ENCODE peak calls at places on chromosome 18, in six cellular contexts. D, C, W, N, Q and P are unnamed samples.

GRCh38 chr18:28248653-28249052 is 71.7 kb upstream of the CDH2 start:
- DNase-seq in W (no peak), N (no peak), Q (no peak), D (no peak), C (no peak), P (no peak)

GRCh38 chr18:36366994-36367839 is 69.7 kb downstream of the FHOD3 start:
- DNase-seq in C (no peak), Q (no peak), N (no peak), D (no peak), W (no peak), P (no peak)

GRCh38 chr18:8499810-8500663 is 109.2 kb upstream of the RAB12 start:
- DNase-seq in Q (no peak), D (no peak), W (no peak), N (no peak), C (no peak), P (no peak)

GRCh38 chr18:58452392-58453166 is 176.3 kb downstream of the ALPK2 start:
- DNase-seq in D (no peak), N (no peak), C (no peak), W (no peak), Q (no peak), P (no peak)

GRCh38 chr18:62880673-62881364 is 165.5 kb downstream of the PHLPP1 start:
- DNase-seq in C (no peak), Q (no peak), D (no peak), N (no peak), W (no peak), P (no peak)

GRCh38 chr18:35389095-35389618 is 12.0 kb upstream of the ZNF396 start:
- DNase-seq in W (no peak), Q (no peak), D (no peak), N (no peak), C (no peak), P (no peak)

GRCh38 chr18:9136315-9137141 is at the start of gene ANKRD12:
- DNase-seq in Q (peak), D (peak), N (peak), C (peak), W (peak), P (peak)

GRCh38 chr18:21080576-21080975 is 31.0 kb downstream of the ROCK1 start:
- DNase-seq in C (no peak), D (no peak), W (no peak), Q (no peak), N (no peak), P (no peak)

GRCh38 chr18:69399253-69399652 is 1.4 kb upstream of the DOK6 start:
- DNase-seq in N (no peak), Q (no peak), C (no peak), D (no peak), W (no peak), P (no peak)